ENCODE peak calls at places on chromosomes 7 and 10, in five cellular contexts. V, I, R, T and W are unnamed samples.

GRCh38 chr10:124650263-124650662 is 93.9 kb downstream of the FAM53B start:
- DNase-seq in V (no peak), I (no peak), R (no peak), T (no peak), W (no peak)

GRCh38 chr7:78716876-78717275 is 736.6 kb downstream of the MAGI2 start:
- DNase-seq in V (no peak), I (no peak), R (no peak), T (no peak), W (no peak)

GRCh38 chr10:94351089-94351488 is 11.7 kb downstream of the NOC3L start:
- DNase-seq in V (no peak), I (no peak), R (no peak), T (no peak), W (no peak)

GRCh38 chr7:15755061-15755460 is 68.6 kb upstream of the MEOX2 start:
- DNase-seq in V (no peak), I (no peak), R (no peak), T (no peak), W (no peak)

GRCh38 chr7:49769285-49769857 is 4.1 kb upstream of the VWC2 start:
- DNase-seq in V (no peak), I (no peak), R (no peak), T (no peak), W (no peak)

GRCh38 chr10:16809074-16809718 is 8.0 kb downstream of the RSU1 start:
- DNase-seq in V (peak), I (peak), R (peak), T (no peak), W (no peak)

GRCh38 chr10:61870521-61870895 is 31.0 kb upstream of the ARID5B start:
- DNase-seq in V (no peak), I (no peak), R (no peak), T (no peak), W (no peak)

GRCh38 chr10:106836923-106837322 is 327.6 kb downstream of the SORCS1 start:
- DNase-seq in V (no peak), I (no peak), R (no peak), T (no peak), W (no peak)

GRCh38 chr7:78039791-78040776 is 241.5 kb downstream of the PHTF2 start:
- DNase-seq in V (peak), I (no peak), R (peak), T (peak), W (no peak)

GRCh38 chr10:111297351-111297848 is 220.6 kb downstream of the ADRA2A start:
- DNase-seq in V (no peak), I (no peak), R (no peak), T (no peak), W (no peak)

GRCh38 chr10:120508393-120508792 is 51.4 kb downstream of the PLPP4 start:
- DNase-seq in V (no peak), I (no peak), R (no peak), T (no peak), W (no peak)

GRCh38 chr10:125442856-125443540 is 240.0 kb downstream of the TEX36 start:
- DNase-seq in V (no peak), I (no peak), R (no peak), T (no peak), W (no peak)

GRCh38 chr10:89163265-89163995 is 43.7 kb downstream of the CH25H start:
- DNase-seq in V (peak), I (peak), R (peak), T (no peak), W (peak)

GRCh38 chr7:143419880-143420279 is 11.2 kb upstream of the EPHA1 start:
- DNase-seq in V (no peak), I (no peak), R (no peak), T (no peak), W (no peak)

GRCh38 chr7:17598846-17599245 is 300.4 kb downstream of the AHR start:
- DNase-seq in V (no peak), I (no peak), R (no peak), T (no peak), W (no peak)

GRCh38 chr10:79349766-79350406 is 2.6 kb downstream of the PPIF start:
- DNase-seq in V (peak), I (no peak), R (no peak), T (no peak), W (no peak)

GRCh38 chr7:108345710-108346336 is 110.4 kb downstream of the NRCAM start:
- DNase-seq in V (no peak), I (no peak), R (no peak), T (no peak), W (no peak)

GRCh38 chr10:102814456-102814871 is 22.7 kb downstream of the CYP17A1 start:
- DNase-seq in V (no peak), I (peak), R (peak), T (no peak), W (no peak)

GRCh38 chr7:143369678-143370651 is 7.5 kb upstream of the FAM131B start:
- DNase-seq in V (no peak), I (no peak), R (no peak), T (no peak), W (no peak)

GRCh38 chr10:90288403-90288933 is 569.4 kb downstream of the HTR7 start:
- DNase-seq in V (no peak), I (no peak), R (no peak), T (no peak), W (no peak)

GRCh38 chr10:78301891-78302738 is 268.5 kb downstream of the RPS24 start:
- DNase-seq in V (no peak), I (no peak), R (no peak), T (no peak), W (no peak)

GRCh38 chr7:6090738-6091505 is 59.7 kb downstream of the ANKRD61 start:
- DNase-seq in V (no peak), I (no peak), R (no peak), T (no peak), W (no peak)

GRCh38 chr10:27366769-27367168 is 126.2 kb upstream of the ACBD5 start:
- DNase-seq in V (no peak), I (no peak), R (no peak), T (no peak), W (no peak)

GRCh38 chr10:8444630-8445029 is 390.1 kb downstream of the GATA3 start:
- DNase-seq in V (no peak), I (no peak), R (no peak), T (no peak), W (no peak)

GRCh38 chr7:132580717-132581285 is 4.5 kb upstream of the PLXNA4 start:
- DNase-seq in V (peak), I (peak), R (peak), T (peak), W (peak)

GRCh38 chr7:2031496-2031895 is 201.2 kb downstream of the MAD1L1 start:
- DNase-seq in V (peak), I (no peak), R (no peak), T (no peak), W (no peak)

GRCh38 chr10:106513328-106513727 is 651.2 kb downstream of the SORCS1 start:
- DNase-seq in V (no peak), I (no peak), R (no peak), T (no peak), W (no peak)

GRCh38 chr7:70738486-70738885 is 393.5 kb upstream of the GALNT17 start:
- DNase-seq in V (no peak), I (no peak), R (no peak), T (no peak), W (no peak)

GRCh38 chr10:112812571-112812970 is 137.5 kb upstream of the TCF7L2 start:
- DNase-seq in V (no peak), I (no peak), R (no peak), T (no peak), W (no peak)

GRCh38 chr7:154720016-154720415 is 282.9 kb downstream of the PAXIP1 start:
- DNase-seq in V (peak), I (no peak), R (no peak), T (no peak), W (no peak)

GRCh38 chr7:7943951-7944350 is 24.6 kb upstream of the GLCCI1 start:
- DNase-seq in V (no peak), I (no peak), R (no peak), T (no peak), W (no peak)

GRCh38 chr10:93300518-93300917 is 181.6 kb downstream of the MYOF start:
- DNase-seq in V (no peak), I (no peak), R (no peak), T (no peak), W (no peak)

GRCh38 chr7:33050425-33051318 is 11.9 kb downstream of the NT5C3A start:
- DNase-seq in V (peak), I (peak), R (no peak), T (peak), W (no peak)

DNA sequence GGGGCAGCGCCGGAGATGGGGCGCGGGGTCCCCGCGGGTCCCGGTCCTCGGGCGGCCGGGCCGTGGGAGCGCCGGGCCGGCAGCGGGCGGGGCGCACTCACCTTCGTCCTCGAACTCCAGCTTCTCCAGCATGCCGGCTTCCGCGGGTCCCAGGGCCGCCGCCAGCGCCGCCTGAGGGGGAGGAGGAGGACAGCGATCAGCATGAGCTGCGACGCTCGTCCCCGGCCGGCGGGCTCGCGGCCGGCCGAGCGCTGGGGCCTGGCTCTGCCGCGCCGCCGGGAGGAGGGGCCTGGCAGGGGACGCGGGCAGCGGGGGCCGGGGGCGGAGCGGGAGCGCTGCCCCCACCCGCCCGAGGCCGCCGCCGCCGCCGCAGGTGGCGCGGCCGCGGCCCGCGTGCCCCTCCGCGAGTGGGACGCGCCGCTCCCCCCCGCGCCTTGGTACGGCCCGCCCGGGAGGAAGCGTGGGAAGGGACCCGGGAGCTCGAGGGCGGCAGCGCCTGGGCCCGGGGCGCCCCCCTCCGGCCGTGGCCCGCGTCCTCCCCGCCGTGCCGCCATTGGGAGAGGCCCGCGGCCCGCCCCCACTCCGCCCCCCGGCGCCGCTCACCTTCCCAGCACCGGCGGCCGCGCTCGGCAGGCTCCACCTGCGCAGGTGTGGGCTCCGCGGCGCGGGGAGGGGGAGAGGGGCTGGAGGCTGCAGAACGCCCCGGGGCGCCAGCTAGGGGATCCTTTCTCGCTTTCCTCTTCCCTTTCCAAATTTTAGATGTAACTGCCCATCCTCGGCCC is 112.5 kb upstream of the RHEB start:
- DNase-seq in V (peak), I (peak), R (peak), T (peak), W (peak)
- TF ChIP-seq POLR2A in V (peak), I (peak), R (peak), T (peak), W (peak)

DNA sequence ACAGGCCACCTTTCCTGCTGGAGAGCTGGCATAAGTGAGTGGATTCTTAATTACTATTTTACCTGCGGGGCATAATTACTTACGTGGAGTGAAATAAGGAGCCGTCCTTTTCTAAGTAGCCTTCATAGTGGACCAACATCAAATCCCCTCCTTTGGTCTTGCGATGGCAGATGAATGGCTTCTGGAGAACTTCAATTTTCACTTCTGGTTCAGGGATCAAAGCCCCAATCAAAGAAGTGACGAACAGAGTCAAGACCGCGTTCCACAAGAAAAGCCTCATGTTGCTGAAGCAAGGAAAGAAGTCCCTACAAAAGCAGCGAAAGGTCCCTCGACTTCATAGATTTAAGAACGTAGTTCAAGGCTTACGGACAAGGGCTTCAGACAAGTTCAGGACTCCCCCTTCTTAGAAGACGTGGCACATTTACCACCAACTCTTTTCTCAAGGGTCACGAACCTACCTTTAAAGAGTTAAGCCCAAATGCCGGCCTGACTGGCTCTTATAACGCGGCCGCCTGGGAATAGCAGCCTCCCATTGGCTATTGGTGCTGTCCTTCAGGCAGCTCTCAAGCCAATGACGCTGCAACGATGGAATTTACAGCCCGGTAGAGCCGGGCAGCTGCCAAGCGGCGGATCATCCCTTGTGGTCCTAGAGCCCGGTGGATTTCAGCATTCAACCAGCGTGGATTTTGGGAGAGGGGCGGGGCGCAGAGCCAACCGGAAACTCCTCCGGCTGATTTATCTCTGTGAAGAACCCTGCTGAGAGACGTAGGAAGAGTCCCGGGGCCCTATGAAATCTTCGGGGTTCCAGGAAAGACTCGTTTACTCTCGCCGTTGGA is at the start of gene FKBP14:
- DNase-seq in V (peak), I (peak), R (peak), T (peak), W (peak)
- TF ChIP-seq POLR2A in V (no peak), I (peak), R (no peak), T (no peak), W (no peak)

GRCh38 chr7:20220293-20220755 is 3.1 kb upstream of the MACC1 start:
- DNase-seq in V (no peak), I (no peak), R (no peak), T (no peak), W (no peak)
- TF ChIP-seq POLR2A in V (no peak), I (no peak), R (no peak), T (no peak), W (no peak)

GRCh38 chr10:72297281-72297967 is 23.7 kb downstream of the DDIT4 start:
- DNase-seq in V (peak), I (peak), R (peak), T (no peak), W (peak)
- TF ChIP-seq POLR2A in V (no peak), I (no peak), R (peak), T (peak), W (no peak)

DNA sequence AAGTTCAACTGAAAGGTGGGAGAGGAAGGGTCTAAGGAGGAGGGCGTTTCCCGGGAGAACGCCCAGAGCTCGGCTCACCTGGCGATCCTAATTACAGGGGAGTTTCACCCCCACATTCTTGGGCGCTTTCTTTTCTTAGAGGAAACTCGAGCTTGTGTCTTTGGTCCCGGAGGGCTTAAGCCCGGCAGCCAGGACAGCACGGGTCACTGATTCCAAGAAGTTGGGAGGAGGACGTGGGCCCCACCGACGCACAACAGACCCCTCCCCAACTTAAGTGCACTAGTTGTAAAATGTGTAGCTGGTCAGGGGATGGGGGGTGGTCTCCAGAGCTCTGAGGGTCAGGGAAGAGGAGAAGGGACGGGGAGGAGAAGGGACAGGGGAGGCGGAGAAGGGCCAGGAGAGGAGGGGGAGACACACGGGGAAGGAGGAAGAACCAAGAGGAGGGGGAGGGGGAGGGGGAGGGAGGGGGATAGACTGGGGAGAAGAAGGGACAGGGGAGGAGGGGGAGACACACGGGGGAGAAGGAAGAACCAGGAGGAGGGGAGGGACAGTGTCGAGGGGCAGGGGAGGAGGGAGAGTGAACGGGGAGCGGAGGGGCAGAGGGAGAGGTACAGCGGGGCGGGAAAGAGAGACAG is 870 bp downstream of the BAIAP2L1 start:
- DNase-seq in V (peak), I (no peak), R (no peak), T (no peak), W (no peak)
- TF ChIP-seq POLR2A in V (no peak), I (no peak), R (no peak), T (no peak), W (no peak)

GRCh38 chr10:100600218-100600617 is 64.5 kb downstream of the HIF1AN start:
- DNase-seq in V (no peak), I (no peak), R (no peak), T (no peak), W (no peak)
- TF ChIP-seq POLR2A in V (no peak), I (no peak), R (no peak), T (no peak), W (no peak)

GRCh38 chr10:5927306-5927705 is 37.3 kb downstream of the FBH1 start:
- DNase-seq in V (no peak), I (no peak), R (no peak), T (no peak), W (no peak)

GRCh38 chr10:5929442-5929841 is 39.4 kb downstream of the FBH1 start:
- DNase-seq in V (no peak), I (no peak), R (no peak), T (no peak), W (no peak)

GRCh38 chr10:5933909-5934546 is 43.3 kb downstream of the IL15RA start:
- DNase-seq in V (no peak), I (no peak), R (no peak), T (no peak), W (no peak)

GRCh38 chr10:5932345-5932744 is 42.3 kb downstream of the FBH1 start:
- DNase-seq in V (no peak), I (no peak), R (no peak), T (no peak), W (no peak)

DNA sequence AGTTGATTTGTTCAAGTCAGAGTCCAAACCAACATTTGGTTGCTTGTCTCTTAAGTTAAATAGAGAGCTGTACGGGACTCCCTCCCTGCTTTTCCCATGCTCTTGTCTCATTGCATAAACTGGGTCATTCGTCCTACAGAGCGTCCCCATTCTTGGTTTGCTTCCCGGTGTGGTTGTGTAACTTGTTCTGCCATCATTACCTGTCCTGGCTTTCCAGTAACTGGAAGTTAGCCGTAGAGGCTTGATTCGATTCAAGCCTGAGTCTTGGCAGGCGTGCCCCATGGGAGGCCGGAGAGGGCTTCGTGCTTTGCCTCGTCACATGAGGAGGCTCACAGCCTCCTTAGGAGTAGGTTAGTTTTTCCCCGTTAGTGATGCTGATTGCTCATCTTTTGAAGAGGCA is 40.2 kb downstream of the FBH1 start:
- DNase-seq in V (no peak), I (no peak), R (no peak), T (no peak), W (peak)
- TF ChIP-seq POLR2A in V (no peak), I (no peak), R (no peak), T (no peak), W (no peak)

GRCh38 chr7:131034166-131034881 is 293.4 kb upstream of the MKLN1 start:
- DNase-seq in V (peak), I (peak), R (no peak), T (no peak), W (peak)
- TF ChIP-seq POLR2A in V (no peak), I (no peak), R (no peak), T (no peak), W (no peak)

GRCh38 chr10:63116452-63117072 is 16.6 kb upstream of the NRBF2 start:
- DNase-seq in V (no peak), I (no peak), R (no peak), T (no peak), W (no peak)

GRCh38 chr10:63115732-63116383 is 17.3 kb upstream of the NRBF2 start:
- DNase-seq in V (peak), I (peak), R (peak), T (no peak), W (peak)

GRCh38 chr10:63110940-63111339 is 22.2 kb upstream of the NRBF2 start:
- DNase-seq in V (no peak), I (no peak), R (no peak), T (no peak), W (no peak)

GRCh38 chr10:63114031-63114814 is 18.9 kb upstream of the NRBF2 start:
- DNase-seq in V (peak), I (peak), R (peak), T (no peak), W (peak)
- TF ChIP-seq POLR2A in V (no peak), I (no peak), R (no peak), T (no peak), W (no peak)